ENCODE peak calls at places on chromosomes 12 and 14, in six cellular contexts. O is NCI-H524 treated with DMSO at 0.1 percent for 48 hours; B is PC-9; N is left cardiac atrium; J is stimulated activated CD4-positive, alpha-beta T cell treated with anti-CD3 and anti-CD28 coated beads, TNF-alpha, amount 100 ng/mL, for 48 hours; V is HuH-7.5. P is an unnamed sample.

GRCh38 chr12:131418884-131419283 is 292.0 kb upstream of the SFSWAP start:
- DNase-seq in O (no peak), B (no peak), N (no peak), J (no peak), V (no peak), P (no peak)

GRCh38 chr12:52052471-52053186 is 1.4 kb downstream of the NR4A1 start:
- DNase-seq in O (no peak), B (peak), N (peak), J (no peak), V (no peak), P (no peak)

GRCh38 chr12:88854260-88854659 is 274.0 kb upstream of the KITLG start:
- DNase-seq in O (no peak), B (peak), N (no peak), J (no peak), V (no peak), P (no peak)

GRCh38 chr12:40152783-40153383 is 47.0 kb upstream of the SLC2A13 start:
- DNase-seq in O (no peak), B (peak), N (peak), J (peak), V (no peak), P (peak)

GRCh38 chr12:31732926-31733548 is 4.2 kb upstream of the AMN1 start:
- DNase-seq in O (no peak), B (peak), N (no peak), J (no peak), V (no peak), P (no peak)

GRCh38 chr12:85866929-85867776 is 6.9 kb upstream of the NTS start:
- DNase-seq in O (no peak), B (peak), N (no peak), J (peak), V (peak), P (no peak)

GRCh38 chr14:68894802-68895201 is 84.3 kb downstream of the ACTN1 start:
- DNase-seq in O (no peak), B (no peak), N (no peak), J (no peak), V (no peak), P (no peak)

GRCh38 chr12:7501031-7501585 is 2.5 kb downstream of the CD163 start:
- DNase-seq in O (no peak), B (peak), N (no peak), J (no peak), V (no peak), P (no peak)